ENCODE peak calls at places on chromosomes 2 and 18, in ten cellular contexts. C is left lung; E is right lobe of liver; U is heart right ventricle; W is CD8-positive, alpha-beta T cell; T is heart left ventricle; B is transverse colon; A is left ventricle myocardium inferior; R is IMR-90; V is PC-9. L is an unnamed sample.

GRCh38 chr18:10544093-10544748 is 18.4 kb downstream of the NAPG start:
- DNase-seq in C (no peak), E (no peak), U (peak; percentile 36), W (no peak), T (peak; percentile 48), B (no peak), A (no peak), R (no peak), V (no peak), L (no peak)

GRCh38 chr2:191748528-191749180 is 70.7 kb downstream of the NABP1 start:
- DNase-seq in C (no peak), E (no peak), U (no peak), W (no peak), T (no peak), B (no peak), A (no peak), R (peak; percentile 24), V (no peak), L (no peak)

GRCh38 chr2:141455877-141456276 is 674.9 kb downstream of the LRP1B start:
- DNase-seq in C (no peak), E (no peak), U (no peak), W (no peak), T (no peak), B (no peak), A (no peak), R (no peak), V (no peak), L (no peak)

GRCh38 chr2:102137138-102137537 is 5.4 kb upstream of the IL1R1 start:
- DNase-seq in C (no peak), E (no peak), U (no peak), W (no peak), T (no peak), B (no peak), A (no peak), R (no peak), V (no peak), L (no peak)

GRCh38 chr18:6591491-6591890 is 138.0 kb upstream of the ARHGAP28 start:
- DNase-seq in C (no peak), E (no peak), U (no peak), W (no peak), T (no peak), B (no peak), A (no peak), R (peak; percentile 44), V (no peak), L (no peak)

GRCh38 chr2:216789088-216789487 is 70.8 kb downstream of the TNP1 start:
- DNase-seq in C (no peak), E (no peak), U (no peak), W (no peak), T (no peak), B (no peak), A (no peak), R (no peak), V (no peak), L (no peak)

GRCh38 chr2:241734467-241735208 is at the start of gene D2HGDH:
- DNase-seq in C (peak; percentile 100), E (peak; percentile 97), U (peak; percentile 97), W (peak; percentile 84), T (peak; percentile 94), B (peak; percentile 97), A (peak; percentile 95), R (peak; percentile 67), V (peak; percentile 65), L (peak; percentile 94)

GRCh38 chr2:134174711-134175110 is 79.2 kb upstream of the MGAT5 start:
- DNase-seq in C (no peak), E (no peak), U (no peak), W (no peak), T (peak; percentile 63), B (no peak), A (peak; percentile 29), R (no peak), V (no peak), L (no peak)

GRCh38 chr2:166112193-166112605 is 15.6 kb downstream of the SCN1A start:
- DNase-seq in C (no peak), E (no peak), U (no peak), W (no peak), T (no peak), B (no peak), A (no peak), R (peak; percentile 66), V (no peak), L (no peak)

GRCh38 chr2:166104084-166104483 is 23.7 kb downstream of the SCN1A start:
- DNase-seq in C (no peak), E (no peak), U (no peak), W (no peak), T (no peak), B (no peak), A (no peak), R (no peak), V (no peak), L (no peak)

GRCh38 chr2:166104773-166105172 is 23.0 kb downstream of the SCN1A start:
- DNase-seq in C (no peak), E (no peak), U (no peak), W (no peak), T (no peak), B (no peak), A (no peak), R (no peak), V (no peak), L (no peak)

DNA sequence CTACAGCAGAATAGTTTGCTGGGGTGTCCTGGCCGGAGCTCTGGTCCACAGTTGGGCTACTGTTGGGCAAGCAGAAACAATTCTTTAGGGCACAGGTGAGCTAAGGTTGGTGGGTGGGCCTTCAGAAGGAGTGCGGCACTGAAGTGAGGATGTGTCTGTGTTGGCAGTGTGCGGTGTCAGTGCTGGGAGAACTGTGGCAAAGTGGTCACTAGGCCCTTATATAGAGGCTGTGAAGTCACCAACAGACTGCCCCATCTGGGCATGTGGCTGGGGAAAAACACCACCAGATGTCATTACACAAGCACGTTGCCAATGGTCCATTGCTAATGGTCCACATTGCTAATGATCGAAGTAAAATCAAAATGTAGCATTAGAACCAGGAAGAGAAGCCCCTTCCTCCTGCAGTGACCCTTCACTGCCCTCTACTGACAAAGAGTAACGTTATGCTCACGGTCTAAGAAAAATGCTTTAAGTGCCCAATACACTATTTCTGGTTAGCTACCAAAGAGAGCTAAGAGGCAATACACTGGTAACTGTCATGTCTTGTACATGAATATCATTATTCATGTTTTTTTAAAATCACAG is 21.3 kb downstream of the SCN1A start:
- DNase-seq in C (no peak), E (no peak), U (no peak), W (no peak), T (no peak), B (no peak), A (no peak), R (peak; percentile 23), V (no peak), L (no peak)
- TF ChIP-seq CTCF in C (no peak), E (no peak), U (no peak), W (no peak), T (no peak), B (no peak), A (no peak), R (peak; percentile 45), V (no peak), L (no peak)

GRCh38 chr18:70387018-70387417 is 98.2 kb downstream of the SOCS6 start:
- DNase-seq in C (no peak), E (no peak), U (no peak), W (no peak), T (no peak), B (no peak), A (no peak), R (no peak), V (no peak), L (no peak)

GRCh38 chr18:70385474-70385873 is 96.6 kb downstream of the SOCS6 start:
- DNase-seq in C (no peak), E (no peak), U (no peak), W (no peak), T (no peak), B (no peak), A (no peak), R (peak; percentile 64), V (no peak), L (no peak)

GRCh38 chr18:70386582-70386981 is 97.7 kb downstream of the SOCS6 start:
- DNase-seq in C (no peak), E (no peak), U (no peak), W (no peak), T (no peak), B (no peak), A (no peak), R (no peak), V (no peak), L (no peak)

GRCh38 chr18:70394672-70395071 is 105.8 kb downstream of the SOCS6 start:
- DNase-seq in C (no peak), E (no peak), U (no peak), W (no peak), T (no peak), B (no peak), A (no peak), R (no peak), V (no peak), L (no peak)

GRCh38 chr18:70390366-70391090 is 101.7 kb downstream of the SOCS6 start:
- DNase-seq in C (no peak), E (no peak), U (no peak), W (no peak), T (no peak), B (no peak), A (no peak), R (peak; percentile 68), V (no peak), L (no peak)
- H3K4me3 ChIP-seq in C (no peak overlapping the region), E (no peak overlapping the region), U (no peak overlapping the region), W (no peak overlapping the region), T (no peak overlapping the region), B (no peak overlapping the region), A (no peak overlapping the region), R (no peak overlapping the region), V (no peak overlapping the region), L (no peak overlapping the region)

DNA sequence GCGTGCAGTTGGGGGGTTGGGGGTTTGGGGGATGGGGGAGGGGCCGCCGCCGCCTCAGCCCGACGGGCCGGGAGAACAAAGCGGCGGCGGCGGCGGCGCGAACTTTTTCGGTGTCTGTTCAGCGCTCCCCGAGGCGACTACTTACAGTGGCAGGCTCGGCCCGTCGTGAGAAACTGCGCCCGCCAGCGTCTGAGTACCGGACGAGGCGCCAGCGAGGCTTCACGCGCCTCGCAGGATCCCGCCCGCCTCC is 172 bp downstream of the PRKD3 start:
- DNase-seq in C (no peak), E (no peak), U (peak; percentile 85), W (peak; percentile 43), T (peak; percentile 86), B (peak; percentile 86), A (peak; percentile 87), R (peak; percentile 74), V (peak; percentile 48), L (peak; percentile 86)
- H3K27ac ChIP-seq in C (peak overlapping the region; percentile 71), E (peak overlapping the region; percentile 91), U (peak overlapping the region; percentile 93), W (no peak overlapping the region), T (peak overlapping the region; percentile 88), B (peak overlapping the region; percentile 94), A (peak overlapping the region; percentile 93), R (peak overlapping the region; percentile 71), V (no peak overlapping the region), L (peak overlapping the region; percentile 91)

GRCh38 chr2:206390181-206390580 is 53.2 kb upstream of the ADAM23 start:
- DNase-seq in C (no peak), E (no peak), U (no peak), W (no peak), T (no peak), B (no peak), A (no peak), R (no peak), V (no peak), L (no peak)

GRCh38 chr2:206396216-206396615 is 47.1 kb upstream of the ADAM23 start:
- DNase-seq in C (no peak), E (no peak), U (no peak), W (no peak), T (no peak), B (no peak), A (no peak), R (no peak), V (no peak), L (no peak)

GRCh38 chr2:206389164-206389563 is 54.2 kb upstream of the ADAM23 start:
- DNase-seq in C (no peak), E (no peak), U (no peak), W (no peak), T (no peak), B (no peak), A (no peak), R (no peak), V (no peak), L (no peak)

GRCh38 chr2:206392118-206392517 is 51.2 kb upstream of the ADAM23 start:
- DNase-seq in C (no peak), E (no peak), U (no peak), W (no peak), T (no peak), B (no peak), A (no peak), R (peak; percentile 54), V (peak; percentile 49), L (no peak)
- TF ChIP-seq CTCF in C (no peak), E (peak; percentile 28), U (peak; percentile 53), W (no peak), T (peak; percentile 44), B (peak; percentile 25), A (peak; percentile 62), R (peak; percentile 67), V (peak; percentile 65), L (no peak)